ENCODE peak calls at places on chromosomes 7 and 10, in six cellular contexts. One of them, this sample, is unnamed.

GRCh38 chr7:66815976-66816375 is 75.4 kb downstream of the RABGEF1 start:
- DNase-seq in brain microvascular endothelial cell: no peak
- DNase-seq in OCI-LY7: no peak
- DNase-seq in tibial nerve: no peak
- DNase-seq in tibial artery: no peak
- DNase-seq in CD4-positive, alpha-beta T cell: no peak
- DNase-seq in this sample: no peak

GRCh38 chr7:2959828-2960599 is 83.7 kb downstream of the CARD11 start:
- DNase-seq in brain microvascular endothelial cell: no peak
- DNase-seq in OCI-LY7: no peak
- DNase-seq in tibial nerve: no peak
- DNase-seq in tibial artery: peak
- DNase-seq in CD4-positive, alpha-beta T cell: no peak
- DNase-seq in this sample: no peak

GRCh38 chr10:72175166-72175565 is 40.6 kb upstream of the ANAPC16 start:
- DNase-seq in brain microvascular endothelial cell: peak
- DNase-seq in OCI-LY7: no peak
- DNase-seq in tibial nerve: no peak
- DNase-seq in tibial artery: no peak
- DNase-seq in CD4-positive, alpha-beta T cell: no peak
- DNase-seq in this sample: no peak

GRCh38 chr7:82904871-82905270 is 257.8 kb downstream of the PCLO start:
- DNase-seq in brain microvascular endothelial cell: no peak
- DNase-seq in OCI-LY7: no peak
- DNase-seq in tibial nerve: no peak
- DNase-seq in tibial artery: no peak
- DNase-seq in CD4-positive, alpha-beta T cell: no peak
- DNase-seq in this sample: no peak

GRCh38 chr10:46550795-46551700 is 5.4 kb downstream of the GPRIN2 start:
- DNase-seq in brain microvascular endothelial cell: no peak
- DNase-seq in OCI-LY7: no peak
- DNase-seq in tibial nerve: no peak
- DNase-seq in tibial artery: no peak
- DNase-seq in CD4-positive, alpha-beta T cell: no peak
- DNase-seq in this sample: no peak

GRCh38 chr7:4416436-4417092 is 265.5 kb upstream of the FOXK1 start:
- DNase-seq in brain microvascular endothelial cell: peak
- DNase-seq in OCI-LY7: no peak
- DNase-seq in tibial nerve: no peak
- DNase-seq in tibial artery: no peak
- DNase-seq in CD4-positive, alpha-beta T cell: no peak
- DNase-seq in this sample: no peak

GRCh38 chr10:86225098-86225782 is 141.4 kb downstream of the GRID1 start:
- DNase-seq in brain microvascular endothelial cell: peak
- DNase-seq in OCI-LY7: no peak
- DNase-seq in tibial nerve: no peak
- DNase-seq in tibial artery: no peak
- DNase-seq in CD4-positive, alpha-beta T cell: no peak
- DNase-seq in this sample: no peak

GRCh38 chr7:123241809-123242208 is 42.0 kb upstream of the SLC13A1 start:
- DNase-seq in brain microvascular endothelial cell: no peak
- DNase-seq in OCI-LY7: no peak
- DNase-seq in tibial nerve: no peak
- DNase-seq in tibial artery: no peak
- DNase-seq in CD4-positive, alpha-beta T cell: no peak
- DNase-seq in this sample: no peak

GRCh38 chr7:115271332-115272235 is 349.7 kb downstream of the MDFIC start:
- DNase-seq in brain microvascular endothelial cell: peak
- DNase-seq in OCI-LY7: no peak
- DNase-seq in tibial nerve: no peak
- DNase-seq in tibial artery: no peak
- DNase-seq in CD4-positive, alpha-beta T cell: no peak
- DNase-seq in this sample: no peak

GRCh38 chr10:90179696-90180407 is 478.5 kb downstream of the KIF20B start:
- DNase-seq in brain microvascular endothelial cell: peak
- DNase-seq in OCI-LY7: no peak
- DNase-seq in tibial nerve: no peak
- DNase-seq in tibial artery: no peak
- DNase-seq in CD4-positive, alpha-beta T cell: no peak
- DNase-seq in this sample: no peak

GRCh38 chr7:108055541-108056135 is 52.7 kb upstream of the LAMB1 start:
- DNase-seq in brain microvascular endothelial cell: no peak
- DNase-seq in OCI-LY7: no peak
- DNase-seq in tibial nerve: no peak
- DNase-seq in tibial artery: no peak
- DNase-seq in CD4-positive, alpha-beta T cell: no peak
- DNase-seq in this sample: no peak

GRCh38 chr7:43553999-43554398 is 28.9 kb upstream of the STK17A start:
- DNase-seq in brain microvascular endothelial cell: peak
- DNase-seq in OCI-LY7: no peak
- DNase-seq in tibial nerve: no peak
- DNase-seq in tibial artery: no peak
- DNase-seq in CD4-positive, alpha-beta T cell: no peak
- DNase-seq in this sample: no peak

GRCh38 chr7:15684036-15684815 is 2.3 kb downstream of the MEOX2 start:
- DNase-seq in brain microvascular endothelial cell: no peak
- DNase-seq in OCI-LY7: no peak
- DNase-seq in tibial nerve: no peak
- DNase-seq in tibial artery: no peak
- DNase-seq in CD4-positive, alpha-beta T cell: no peak
- DNase-seq in this sample: no peak

GRCh38 chr10:118817328-118818068 is 62.7 kb upstream of the CACUL1 start:
- DNase-seq in brain microvascular endothelial cell: no peak
- DNase-seq in OCI-LY7: no peak
- DNase-seq in tibial nerve: no peak
- DNase-seq in tibial artery: peak
- DNase-seq in CD4-positive, alpha-beta T cell: no peak
- DNase-seq in this sample: no peak

GRCh38 chr10:72068901-72069446 is 19.4 kb downstream of the SPOCK2 start:
- DNase-seq in brain microvascular endothelial cell: no peak
- DNase-seq in OCI-LY7: no peak
- DNase-seq in tibial nerve: no peak
- DNase-seq in tibial artery: no peak
- DNase-seq in CD4-positive, alpha-beta T cell: no peak
- DNase-seq in this sample: no peak

GRCh38 chr7:39465055-39465929 is 100.9 kb upstream of the YAE1 start:
- DNase-seq in brain microvascular endothelial cell: peak
- DNase-seq in OCI-LY7: peak
- DNase-seq in tibial nerve: peak
- DNase-seq in tibial artery: no peak
- DNase-seq in CD4-positive, alpha-beta T cell: no peak
- DNase-seq in this sample: no peak

GRCh38 chr7:92835140-92835850 is 1.1 kb downstream of the CDK6 start:
- DNase-seq in brain microvascular endothelial cell: peak
- DNase-seq in OCI-LY7: peak
- DNase-seq in tibial nerve: peak
- DNase-seq in tibial artery: peak
- DNase-seq in CD4-positive, alpha-beta T cell: no peak
- DNase-seq in this sample: no peak

GRCh38 chr7:92834661-92835139 is 1.7 kb downstream of the CDK6 start:
- DNase-seq in brain microvascular endothelial cell: no peak
- DNase-seq in OCI-LY7: no peak
- DNase-seq in tibial nerve: peak
- DNase-seq in tibial artery: peak
- DNase-seq in CD4-positive, alpha-beta T cell: no peak
- DNase-seq in this sample: no peak

GRCh38 chr7:92836489-92837213 is at the start of gene CDK6:
- DNase-seq in brain microvascular endothelial cell: peak
- DNase-seq in OCI-LY7: peak
- DNase-seq in tibial nerve: peak
- DNase-seq in tibial artery: peak
- DNase-seq in CD4-positive, alpha-beta T cell: peak
- DNase-seq in this sample: no peak

GRCh38 chr7:92837214-92837749 is 909 bp upstream of the CDK6 start:
- DNase-seq in brain microvascular endothelial cell: no peak
- DNase-seq in OCI-LY7: no peak
- DNase-seq in tibial nerve: no peak
- DNase-seq in tibial artery: no peak
- DNase-seq in CD4-positive, alpha-beta T cell: no peak
- DNase-seq in this sample: no peak

DNA sequence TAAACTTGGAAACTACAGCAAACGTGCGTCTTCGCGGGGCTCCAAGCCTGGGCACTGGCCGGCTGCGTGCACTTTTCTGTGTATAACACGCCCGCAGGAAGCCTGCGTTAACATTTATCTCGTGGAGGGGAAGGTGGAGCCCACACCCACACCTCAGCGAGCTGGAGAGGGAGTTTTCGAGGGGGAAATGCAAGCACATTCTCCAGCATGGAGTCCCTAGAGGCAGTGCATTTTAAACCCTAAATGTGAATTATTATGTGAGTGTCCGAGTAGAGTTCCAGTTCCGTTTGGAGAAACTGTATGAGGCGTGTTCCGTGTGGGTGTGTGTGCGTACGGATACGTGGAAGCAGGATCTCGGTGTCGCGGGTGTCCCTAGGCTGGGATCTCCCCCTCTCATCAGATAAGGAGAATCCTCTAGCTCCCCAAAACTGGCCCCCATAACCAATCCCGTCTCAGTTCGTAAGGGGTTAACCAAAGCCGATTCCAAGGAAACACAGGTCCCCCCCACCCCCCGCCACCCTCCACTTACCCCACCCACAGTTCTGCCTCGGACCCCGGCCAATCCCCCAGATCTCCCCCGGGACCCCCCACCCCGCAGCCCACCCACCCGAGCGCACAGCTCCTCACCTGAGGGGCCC is 403 bp downstream of the CDK6 start:
- DNase-seq in brain microvascular endothelial cell: peak
- DNase-seq in OCI-LY7: peak
- DNase-seq in tibial nerve: peak
- DNase-seq in tibial artery: peak
- DNase-seq in CD4-positive, alpha-beta T cell: peak
- DNase-seq in this sample: peak
- H3K27ac ChIP-seq in brain microvascular endothelial cell: peak
- H3K27ac ChIP-seq in OCI-LY7: no peak
- H3K27ac ChIP-seq in tibial nerve: peak
- H3K27ac ChIP-seq in tibial artery: peak
- H3K27ac ChIP-seq in CD4-positive, alpha-beta T cell: no peak
- H3K27ac ChIP-seq in this sample: no peak

DNA sequence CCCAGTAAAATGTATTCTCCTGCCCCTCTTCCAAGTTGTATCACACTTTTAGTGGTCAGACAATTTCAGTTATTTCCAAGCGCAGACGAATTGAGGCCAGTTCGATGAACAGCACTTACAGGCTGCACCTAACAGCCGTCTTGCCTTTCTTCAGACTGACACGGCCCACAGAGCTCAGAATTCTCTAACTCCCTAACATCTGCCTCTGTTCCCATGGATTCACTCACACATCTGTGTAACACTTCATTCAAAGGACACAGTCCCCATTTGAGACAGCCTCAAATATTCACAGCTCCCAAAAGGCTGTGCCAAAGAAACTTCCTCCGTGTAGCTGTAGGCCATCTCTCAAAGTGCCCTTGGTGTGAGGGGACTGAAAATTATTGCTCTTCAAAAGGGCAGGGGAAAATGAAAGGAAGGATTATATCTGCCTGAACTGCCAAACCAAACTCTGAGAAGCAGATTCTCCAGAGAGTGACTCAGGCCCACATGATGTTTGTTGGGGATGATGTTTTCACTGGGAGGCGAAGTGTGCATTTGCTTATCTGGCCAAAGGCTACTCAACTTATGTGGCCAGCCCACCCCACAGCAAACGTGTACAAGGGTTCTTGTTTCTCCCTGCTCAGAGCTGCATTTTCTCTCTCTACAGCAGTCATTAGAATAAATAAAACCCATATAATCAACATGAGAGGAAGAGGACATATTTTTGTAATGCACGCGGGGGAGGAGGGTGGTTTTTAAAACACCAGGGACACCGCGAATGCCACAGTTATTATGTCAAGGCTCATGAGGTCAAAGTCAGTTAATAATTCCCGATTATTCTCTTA is 302.4 kb upstream of the NFE2L3 start:
- DNase-seq in brain microvascular endothelial cell: peak
- DNase-seq in OCI-LY7: no peak
- DNase-seq in tibial nerve: peak
- DNase-seq in tibial artery: peak
- DNase-seq in CD4-positive, alpha-beta T cell: no peak
- DNase-seq in this sample: no peak
- H3K27ac ChIP-seq in brain microvascular endothelial cell: peak
- H3K27ac ChIP-seq in OCI-LY7: no peak
- H3K27ac ChIP-seq in tibial nerve: peak
- H3K27ac ChIP-seq in tibial artery: peak
- H3K27ac ChIP-seq in CD4-positive, alpha-beta T cell: no peak
- H3K27ac ChIP-seq in this sample: peak

DNA sequence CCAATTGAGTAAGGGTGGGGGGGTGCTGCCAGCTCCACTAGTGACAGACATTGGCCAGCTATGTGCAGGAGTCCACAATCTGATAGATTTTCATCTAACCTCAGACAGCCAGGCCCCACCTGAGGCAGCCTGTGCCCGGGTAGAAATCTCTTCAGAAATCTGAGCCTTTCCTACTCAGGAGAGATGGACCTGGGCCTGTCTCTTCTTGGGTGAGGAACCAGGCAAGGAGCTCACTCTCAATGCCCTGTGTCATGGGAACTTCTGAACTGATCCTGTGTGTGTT is 86.9 kb downstream of the UBE2H start:
- DNase-seq in brain microvascular endothelial cell: no peak
- DNase-seq in OCI-LY7: no peak
- DNase-seq in tibial nerve: no peak
- DNase-seq in tibial artery: no peak
- DNase-seq in CD4-positive, alpha-beta T cell: no peak
- DNase-seq in this sample: no peak
- H3K27ac ChIP-seq in brain microvascular endothelial cell: peak
- H3K27ac ChIP-seq in OCI-LY7: no peak
- H3K27ac ChIP-seq in tibial nerve: no peak
- H3K27ac ChIP-seq in tibial artery: peak
- H3K27ac ChIP-seq in CD4-positive, alpha-beta T cell: no peak
- H3K27ac ChIP-seq in this sample: no peak

GRCh38 chr7:29486191-29486700 is 77.4 kb upstream of the PRR15 start:
- DNase-seq in brain microvascular endothelial cell: no peak
- DNase-seq in OCI-LY7: no peak
- DNase-seq in tibial nerve: no peak
- DNase-seq in tibial artery: no peak
- DNase-seq in CD4-positive, alpha-beta T cell: no peak
- DNase-seq in this sample: peak

GRCh38 chr7:29485376-29486190 is 78.1 kb upstream of the PRR15 start:
- DNase-seq in brain microvascular endothelial cell: no peak
- DNase-seq in OCI-LY7: no peak
- DNase-seq in tibial nerve: no peak
- DNase-seq in tibial artery: no peak
- DNase-seq in CD4-positive, alpha-beta T cell: no peak
- DNase-seq in this sample: peak

GRCh38 chr7:29488203-29488970 is 75.2 kb upstream of the PRR15 start:
- DNase-seq in brain microvascular endothelial cell: no peak
- DNase-seq in OCI-LY7: no peak
- DNase-seq in tibial nerve: no peak
- DNase-seq in tibial artery: no peak
- DNase-seq in CD4-positive, alpha-beta T cell: no peak
- DNase-seq in this sample: no peak

GRCh38 chr7:29488977-29489376 is 74.7 kb upstream of the PRR15 start:
- DNase-seq in brain microvascular endothelial cell: peak
- DNase-seq in OCI-LY7: no peak
- DNase-seq in tibial nerve: no peak
- DNase-seq in tibial artery: no peak
- DNase-seq in CD4-positive, alpha-beta T cell: no peak
- DNase-seq in this sample: no peak

DNA sequence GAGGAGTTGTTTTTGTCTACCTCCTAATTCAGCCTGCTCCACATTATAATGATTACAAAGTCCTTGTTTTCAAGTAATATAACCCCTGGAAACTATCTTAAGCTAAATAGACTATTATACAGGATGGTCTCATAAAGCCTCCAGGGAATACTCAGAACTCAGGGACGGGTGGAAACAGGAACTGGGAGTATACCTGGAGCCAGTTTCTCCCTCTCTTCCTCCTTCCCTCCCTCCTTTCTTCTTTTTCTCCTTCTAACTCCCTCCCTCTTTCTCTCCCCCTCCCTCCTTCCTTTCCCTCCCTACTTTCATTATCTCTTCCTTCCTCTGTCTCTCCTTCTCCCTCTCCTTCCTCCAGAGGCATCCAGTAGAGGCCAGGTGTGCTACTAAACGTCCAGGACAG is 76.2 kb upstream of the PRR15 start:
- DNase-seq in brain microvascular endothelial cell: no peak
- DNase-seq in OCI-LY7: no peak
- DNase-seq in tibial nerve: no peak
- DNase-seq in tibial artery: no peak
- DNase-seq in CD4-positive, alpha-beta T cell: no peak
- DNase-seq in this sample: no peak
- H3K27ac ChIP-seq in brain microvascular endothelial cell: no peak
- H3K27ac ChIP-seq in OCI-LY7: no peak
- H3K27ac ChIP-seq in tibial nerve: no peak
- H3K27ac ChIP-seq in tibial artery: peak
- H3K27ac ChIP-seq in CD4-positive, alpha-beta T cell: no peak
- H3K27ac ChIP-seq in this sample: peak

This sample was measured in caudate nucleus.